ENCODE peak calls at places on chromosomes 13 and 19, in six cellular contexts. One of them, this sample, is unnamed.

GRCh38 chr13:67620665-67621064 is 390.5 kb upstream of the PCDH9 start:
- DNase-seq in AG09309: no peak
- DNase-seq in stimulated activated CD8-positive, alpha-beta memory T cell treated with anti-CD3 and anti-CD28 coated beads, Interleukin-4, amount 100 ng/mL, for 1 hour: no peak
- DNase-seq in mesothelial cell of epicardium: no peak
- DNase-seq in GM04504: no peak
- DNase-seq in iPS-NIHi11: no peak
- DNase-seq in this sample: no peak

GRCh38 chr19:19009951-19010350 is 23.4 kb downstream of the SUGP2 start:
- DNase-seq in AG09309: no peak
- DNase-seq in stimulated activated CD8-positive, alpha-beta memory T cell treated with anti-CD3 and anti-CD28 coated beads, Interleukin-4, amount 100 ng/mL, for 1 hour: no peak
- DNase-seq in mesothelial cell of epicardium: no peak
- DNase-seq in GM04504: no peak
- DNase-seq in iPS-NIHi11: no peak
- DNase-seq in this sample: no peak

GRCh38 chr19:49858591-49858985 is 7.6 kb downstream of the PTOV1 start:
- DNase-seq in AG09309: no peak
- DNase-seq in stimulated activated CD8-positive, alpha-beta memory T cell treated with anti-CD3 and anti-CD28 coated beads, Interleukin-4, amount 100 ng/mL, for 1 hour: no peak
- DNase-seq in mesothelial cell of epicardium: no peak
- DNase-seq in GM04504: no peak
- DNase-seq in iPS-NIHi11: no peak
- DNase-seq in this sample: no peak

GRCh38 chr19:53847555-53847954 is 20.1 kb upstream of the MYADM start:
- DNase-seq in AG09309: no peak
- DNase-seq in stimulated activated CD8-positive, alpha-beta memory T cell treated with anti-CD3 and anti-CD28 coated beads, Interleukin-4, amount 100 ng/mL, for 1 hour: no peak
- DNase-seq in mesothelial cell of epicardium: no peak
- DNase-seq in GM04504: no peak
- DNase-seq in iPS-NIHi11: no peak
- DNase-seq in this sample: no peak

GRCh38 chr19:29712744-29713516 is 2.1 kb downstream of the C19orf12 start:
- DNase-seq in AG09309: no peak
- DNase-seq in stimulated activated CD8-positive, alpha-beta memory T cell treated with anti-CD3 and anti-CD28 coated beads, Interleukin-4, amount 100 ng/mL, for 1 hour: no peak
- DNase-seq in mesothelial cell of epicardium: no peak
- DNase-seq in GM04504: no peak
- DNase-seq in iPS-NIHi11: no peak
- DNase-seq in this sample: no peak

GRCh38 chr13:111862836-111863815 is 203.8 kb upstream of the SOX1 start:
- DNase-seq in AG09309: no peak
- DNase-seq in stimulated activated CD8-positive, alpha-beta memory T cell treated with anti-CD3 and anti-CD28 coated beads, Interleukin-4, amount 100 ng/mL, for 1 hour: no peak
- DNase-seq in mesothelial cell of epicardium: no peak
- DNase-seq in GM04504: no peak
- DNase-seq in iPS-NIHi11: no peak
- DNase-seq in this sample: no peak

GRCh38 chr19:50516859-50517703 is 3.4 kb upstream of the ASPDH start:
- DNase-seq in AG09309: no peak
- DNase-seq in stimulated activated CD8-positive, alpha-beta memory T cell treated with anti-CD3 and anti-CD28 coated beads, Interleukin-4, amount 100 ng/mL, for 1 hour: no peak
- DNase-seq in mesothelial cell of epicardium: no peak
- DNase-seq in GM04504: no peak
- DNase-seq in iPS-NIHi11: no peak
- DNase-seq in this sample: no peak

GRCh38 chr19:6312018-6312417 is 21.4 kb downstream of the ACER1 start:
- DNase-seq in AG09309: no peak
- DNase-seq in stimulated activated CD8-positive, alpha-beta memory T cell treated with anti-CD3 and anti-CD28 coated beads, Interleukin-4, amount 100 ng/mL, for 1 hour: no peak
- DNase-seq in mesothelial cell of epicardium: no peak
- DNase-seq in GM04504: no peak
- DNase-seq in iPS-NIHi11: no peak
- DNase-seq in this sample: no peak

GRCh38 chr13:42478531-42479156 is 95.3 kb upstream of the TNFSF11 start:
- DNase-seq in AG09309: no peak
- DNase-seq in stimulated activated CD8-positive, alpha-beta memory T cell treated with anti-CD3 and anti-CD28 coated beads, Interleukin-4, amount 100 ng/mL, for 1 hour: no peak
- DNase-seq in mesothelial cell of epicardium: no peak
- DNase-seq in GM04504: no peak
- DNase-seq in iPS-NIHi11: peak
- DNase-seq in this sample: peak

GRCh38 chr13:50801087-50801931 is 42.2 kb downstream of the DLEU7 start:
- DNase-seq in AG09309: peak
- DNase-seq in stimulated activated CD8-positive, alpha-beta memory T cell treated with anti-CD3 and anti-CD28 coated beads, Interleukin-4, amount 100 ng/mL, for 1 hour: peak
- DNase-seq in mesothelial cell of epicardium: peak
- DNase-seq in GM04504: peak
- DNase-seq in iPS-NIHi11: peak
- DNase-seq in this sample: peak

GRCh38 chr19:49469828-49470614 is 4.0 kb upstream of the FLT3LG start:
- DNase-seq in AG09309: no peak
- DNase-seq in stimulated activated CD8-positive, alpha-beta memory T cell treated with anti-CD3 and anti-CD28 coated beads, Interleukin-4, amount 100 ng/mL, for 1 hour: peak
- DNase-seq in mesothelial cell of epicardium: no peak
- DNase-seq in GM04504: no peak
- DNase-seq in iPS-NIHi11: peak
- DNase-seq in this sample: peak

GRCh38 chr19:38073806-38074685 is 150.0 kb downstream of the DPF1 start:
- DNase-seq in AG09309: no peak
- DNase-seq in stimulated activated CD8-positive, alpha-beta memory T cell treated with anti-CD3 and anti-CD28 coated beads, Interleukin-4, amount 100 ng/mL, for 1 hour: no peak
- DNase-seq in mesothelial cell of epicardium: no peak
- DNase-seq in GM04504: no peak
- DNase-seq in iPS-NIHi11: peak
- DNase-seq in this sample: no peak

GRCh38 chr19:38229585-38230073 is 5.6 kb upstream of the DPF1 start:
- DNase-seq in AG09309: peak
- DNase-seq in stimulated activated CD8-positive, alpha-beta memory T cell treated with anti-CD3 and anti-CD28 coated beads, Interleukin-4, amount 100 ng/mL, for 1 hour: peak
- DNase-seq in mesothelial cell of epicardium: peak
- DNase-seq in GM04504: peak
- DNase-seq in iPS-NIHi11: peak
- DNase-seq in this sample: peak

GRCh38 chr13:41456768-41457588 is at the start of gene RGCC:
- DNase-seq in AG09309: no peak
- DNase-seq in stimulated activated CD8-positive, alpha-beta memory T cell treated with anti-CD3 and anti-CD28 coated beads, Interleukin-4, amount 100 ng/mL, for 1 hour: peak
- DNase-seq in mesothelial cell of epicardium: peak
- DNase-seq in GM04504: peak
- DNase-seq in iPS-NIHi11: peak
- DNase-seq in this sample: peak

GRCh38 chr19:632228-633067 is 889 bp downstream of the POLRMT start:
- DNase-seq in AG09309: no peak
- DNase-seq in stimulated activated CD8-positive, alpha-beta memory T cell treated with anti-CD3 and anti-CD28 coated beads, Interleukin-4, amount 100 ng/mL, for 1 hour: no peak
- DNase-seq in mesothelial cell of epicardium: peak
- DNase-seq in GM04504: no peak
- DNase-seq in iPS-NIHi11: peak
- DNase-seq in this sample: no peak

GRCh38 chr13:24713022-24713421 is 32.8 kb downstream of the ATP12A start:
- DNase-seq in AG09309: no peak
- DNase-seq in stimulated activated CD8-positive, alpha-beta memory T cell treated with anti-CD3 and anti-CD28 coated beads, Interleukin-4, amount 100 ng/mL, for 1 hour: no peak
- DNase-seq in mesothelial cell of epicardium: no peak
- DNase-seq in GM04504: no peak
- DNase-seq in iPS-NIHi11: no peak
- DNase-seq in this sample: no peak

GRCh38 chr13:92807343-92807742 is 419.3 kb upstream of the GPC6 start:
- DNase-seq in AG09309: no peak
- DNase-seq in stimulated activated CD8-positive, alpha-beta memory T cell treated with anti-CD3 and anti-CD28 coated beads, Interleukin-4, amount 100 ng/mL, for 1 hour: no peak
- DNase-seq in mesothelial cell of epicardium: no peak
- DNase-seq in GM04504: no peak
- DNase-seq in iPS-NIHi11: no peak
- DNase-seq in this sample: no peak